ENCODE peak calls at places on chromosomes 2 and 18, in nine cellular contexts. E is Peyer's patch, A is thoracic aorta, U is body of pancreas, M is breast epithelium, I is uterus, K is foreskin fibroblast, B is cardiac fibroblast, X is PC-9. T is an unnamed sample.

GRCh38 chr2:40380721-40381120 is 71.2 kb downstream of the SLC8A1 start:
- DNase-seq in A (no peak), U (no peak), B (no peak), X (no peak), I (no peak), M (no peak), E (no peak), K (no peak), T (no peak)

GRCh38 chr2:114010001-114010400 is 120.1 kb downstream of the ACTR3 start:
- DNase-seq in E (no peak), A (no peak), U (no peak), M (no peak), K (no peak), X (no peak), I (no peak), B (no peak), T (no peak)

GRCh38 chr18:79600141-79600540 is 79.5 kb upstream of the CTDP1 start:
- DNase-seq in M (no peak), B (no peak), K (no peak), U (no peak), E (peak; percentile 38), A (no peak), X (no peak), I (no peak), T (no peak)

GRCh38 chr2:130759906-130760753 is 4.8 kb downstream of the AMER3 start:
- DNase-seq in X (no peak), B (peak; percentile 13), K (no peak), E (no peak), U (peak; percentile 81), I (no peak), M (no peak), A (no peak), T (no peak)

GRCh38 chr2:169823996-169824372 is 721 bp downstream of the METTL5 start:
- DNase-seq in U (no peak), E (no peak), I (no peak), X (no peak), M (no peak), A (no peak), B (no peak), K (no peak), T (no peak)

GRCh38 chr18:63161032-63161727 is 158.4 kb downstream of the BCL2 start:
- DNase-seq in B (no peak), A (no peak), U (no peak), K (no peak), I (no peak), X (no peak), M (no peak), E (no peak), T (no peak)

GRCh38 chr18:8705941-8706544 is 687 bp downstream of the MTCL1 start:
- DNase-seq in K (peak; percentile 65), M (no peak), I (peak; percentile 22), B (no peak), U (peak; percentile 31), X (no peak), E (no peak), A (no peak), T (no peak)

GRCh38 chr2:128321421-128321775 is 2.7 kb upstream of the HS6ST1 start:
- DNase-seq in X (no peak), M (peak; percentile 48), A (no peak), K (no peak), E (peak; percentile 53), I (no peak), B (no peak), U (peak; percentile 21), T (no peak)

GRCh38 chr18:24535831-24536230 is 75.4 kb downstream of the HRH4 start:
- DNase-seq in I (no peak), U (no peak), M (no peak), A (no peak), E (no peak), X (no peak), B (no peak), K (no peak), T (no peak)

GRCh38 chr2:239238381-239238780 is 162.4 kb downstream of the HDAC4 start:
- DNase-seq in K (no peak), B (no peak), U (no peak), E (peak; percentile 29), A (no peak), M (no peak), I (no peak), X (no peak), T (no peak)

GRCh38 chr2:63780483-63781155 is 61.1 kb upstream of the UGP2 start:
- DNase-seq in M (no peak), I (no peak), K (peak; percentile 37), E (no peak), A (no peak), U (no peak), B (no peak), X (no peak), T (no peak)

GRCh38 chr18:53426656-53427055 is 797.8 kb downstream of the MBD2 start:
- DNase-seq in B (no peak), U (no peak), X (no peak), K (no peak), I (no peak), M (no peak), A (no peak), E (no peak), T (no peak)

GRCh38 chr18:45755936-45756335 is 32.0 kb downstream of the SLC14A1 start:
- DNase-seq in X (no peak), K (peak; percentile 85), U (peak; percentile 23), I (no peak), B (peak; percentile 86), A (peak; percentile 81), E (no peak), M (peak; percentile 54), T (peak; percentile 87)

GRCh38 chr2:150646746-150647145 is 159.3 kb upstream of the RND3 start:
- DNase-seq in A (no peak), X (no peak), E (no peak), M (no peak), K (no peak), B (no peak), U (no peak), I (no peak), T (peak; percentile 33)

GRCh38 chr18:67845035-67845434 is 328.5 kb upstream of the DSEL start:
- DNase-seq in K (peak; percentile 24), E (no peak), I (no peak), X (no peak), A (no peak), M (no peak), B (peak; percentile 39), U (no peak), T (no peak)

GRCh38 chr18:63141777-63142176 is 177.8 kb downstream of the BCL2 start:
- DNase-seq in K (no peak), I (no peak), A (no peak), X (no peak), U (no peak), M (no peak), E (peak; percentile 64), B (no peak), T (no peak)

DNA sequence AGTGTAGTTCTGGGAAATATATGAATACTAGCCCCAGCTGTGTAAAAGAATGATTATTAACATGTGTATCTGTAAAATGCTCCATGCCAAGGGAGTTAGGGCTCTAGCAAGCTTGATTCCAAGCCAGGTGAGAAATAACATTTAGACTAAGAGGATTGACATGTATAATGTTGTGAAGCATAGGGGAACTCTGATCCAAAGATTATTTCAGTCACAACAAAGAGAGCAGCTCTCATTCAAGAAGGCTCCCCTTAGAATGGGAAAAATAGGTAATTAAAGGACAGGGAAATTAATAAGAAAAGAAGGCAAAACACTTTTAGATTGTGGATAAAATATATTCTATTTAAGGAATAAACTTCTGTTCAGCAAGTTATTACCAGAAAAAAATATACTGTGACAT is 347.3 kb upstream of the CDH7 start:
- DNase-seq in E (no peak), U (no peak), K (no peak), B (no peak), X (no peak), I (no peak), A (no peak), M (no peak), T (no peak)
- TF ChIP-seq CTCF in E (no peak), U (no peak), K (no peak), B (no peak), X (no peak), I (no peak), A (no peak), M (no peak), T (no peak)

GRCh38 chr2:216111122-216111521 is 2.0 kb downstream of the XRCC5 start:
- DNase-seq in E (no peak), M (no peak), X (no peak), I (no peak), A (no peak), K (no peak), B (no peak), U (no peak), T (no peak)
- H3K4me3 ChIP-seq in E (no peak overlapping the region), M (no peak overlapping the region), X (peak overlapping the region; percentile 71), I (no peak overlapping the region), A (no peak overlapping the region), K (no peak overlapping the region), B (no peak overlapping the region), U (no peak overlapping the region), T (no peak overlapping the region)

GRCh38 chr2:65382776-65383357 is 49.5 kb downstream of the SPRED2 start:
- DNase-seq in I (peak; percentile 67), A (peak; percentile 55), K (peak; percentile 88), M (peak; percentile 82), X (peak; percentile 97), E (peak; percentile 91), U (peak; percentile 77), B (peak; percentile 86), T (peak; percentile 94)

GRCh38 chr2:65381607-65382032 is 50.8 kb downstream of the SPRED2 start:
- DNase-seq in K (no peak), E (no peak), B (no peak), M (no peak), X (no peak), A (no peak), I (no peak), U (no peak), T (no peak)

GRCh38 chr2:65380243-65380642 is 52.2 kb downstream of the SPRED2 start:
- DNase-seq in B (no peak), M (no peak), U (no peak), K (peak; percentile 33), A (no peak), E (no peak), X (no peak), I (no peak), T (no peak)

GRCh38 chr2:65383571-65384488 is 48.6 kb downstream of the SPRED2 start:
- DNase-seq in U (no peak), X (no peak), M (no peak), I (no peak), K (peak; percentile 57), E (no peak), A (no peak), B (peak; percentile 37), T (no peak)

DNA sequence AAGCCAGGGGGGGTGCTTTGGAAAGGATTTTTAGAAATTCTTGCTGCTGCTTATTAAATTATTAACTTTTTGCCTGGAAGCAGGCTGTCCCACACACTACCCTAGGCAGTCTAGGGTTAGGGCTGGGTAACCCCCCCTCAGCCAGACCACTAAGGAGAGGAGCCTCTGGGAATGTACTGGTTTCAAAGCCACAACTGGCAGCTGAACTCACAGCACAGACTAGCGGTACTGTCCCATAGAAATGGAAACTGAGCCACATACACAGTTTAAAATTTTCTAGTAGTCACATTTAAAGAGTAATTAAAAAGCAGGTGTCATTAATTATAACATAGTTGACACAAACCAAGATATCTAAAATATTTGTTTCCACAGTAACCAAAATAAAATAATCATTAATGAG is 50.1 kb downstream of the SPRED2 start:
- DNase-seq in I (no peak), K (no peak), M (no peak), E (no peak), B (no peak), X (no peak), U (no peak), A (no peak), T (no peak)
- TF ChIP-seq CTCF in I (no peak), K (no peak), M (no peak), E (no peak), B (no peak), X (no peak), U (no peak), A (no peak), T (no peak)

GRCh38 chr2:212956665-212957064 is 194.7 kb downstream of the IKZF2 start:
- DNase-seq in U (no peak), B (no peak), M (no peak), A (no peak), E (no peak), X (peak; percentile 85), K (no peak), I (no peak), T (no peak)
- H3K4me3 ChIP-seq in U (no peak overlapping the region), B (no peak overlapping the region), M (peak overlapping the region; percentile 16), A (peak overlapping the region; percentile 49), E (no peak overlapping the region), X (peak overlapping the region; percentile 31), K (no peak overlapping the region), I (no peak overlapping the region), T (no peak overlapping the region)